ENCODE peak calls at places on chromosomes 5 and 9, in seven cellular contexts. D is lower lobe of right lung, O is cardiac muscle cell, B is GM12878, T is AG04450, H is endothelial cell of umbilical vein, Z is neuronal stem cell. Q is an unnamed sample.

GRCh38 chr5:142219146-142219545 is 105.7 kb downstream of the SPRY4 start:
- DNase-seq in D (no peak), O (no peak), B (no peak), T (no peak), H (no peak), Z (no peak), Q (no peak)

GRCh38 chr5:1118738-1119137 is 6.9 kb upstream of the SLC12A7 start:
- DNase-seq in D (no peak), O (peak), B (no peak), T (no peak), H (no peak), Z (no peak), Q (no peak)

GRCh38 chr5:162488077-162488476 is 420.5 kb downstream of the GABRG2 start:
- DNase-seq in D (no peak), O (no peak), B (no peak), T (no peak), H (no peak), Z (no peak), Q (no peak)

GRCh38 chr5:98158440-98158839 is 615.0 kb upstream of the RGMB start:
- DNase-seq in D (no peak), O (no peak), B (no peak), T (no peak), H (no peak), Z (no peak), Q (no peak)

GRCh38 chr5:123855630-123856029 is 343.7 kb downstream of the CSNK1G3 start:
- DNase-seq in D (no peak), O (no peak), B (no peak), T (no peak), H (no peak), Z (no peak), Q (no peak)

GRCh38 chr9:95425910-95426551 is 90.7 kb downstream of the PTCH1 start:
- DNase-seq in D (no peak), O (no peak), B (no peak), T (no peak), H (no peak), Z (no peak), Q (no peak)

GRCh38 chr5:178078197-178078995 is 34.9 kb upstream of the N4BP3 start:
- DNase-seq in D (no peak), O (peak), B (no peak), T (peak), H (no peak), Z (no peak), Q (no peak)

GRCh38 chr9:71793386-71794105 is 25.2 kb upstream of the CEMIP2 start:
- DNase-seq in D (no peak), O (peak), B (no peak), T (peak), H (no peak), Z (peak), Q (no peak)

GRCh38 chr5:72065751-72066255 is 41.5 kb upstream of the MAP1B start:
- DNase-seq in D (no peak), O (peak), B (no peak), T (no peak), H (no peak), Z (peak), Q (no peak)

GRCh38 chr9:82810902-82811301 is 252.0 kb downstream of the RASEF start:
- DNase-seq in D (no peak), O (peak), B (no peak), T (no peak), H (no peak), Z (no peak), Q (no peak)

GRCh38 chr9:97593960-97594359 is 39.2 kb downstream of the TSTD2 start:
- DNase-seq in D (no peak), O (peak), B (no peak), T (no peak), H (no peak), Z (no peak), Q (no peak)

GRCh38 chr5:93570294-93571110 is 10.5 kb downstream of the NR2F1-AS1 start:
- DNase-seq in D (no peak), O (peak), B (no peak), T (no peak), H (no peak), Z (no peak), Q (no peak)

GRCh38 chr9:111896942-111897830 is 572 bp downstream of the UGCG start:
- DNase-seq in D (peak), O (peak), B (no peak), T (no peak), H (peak), Z (no peak), Q (peak)

GRCh38 chr9:132154925-132155324 is 6.9 kb upstream of the NTNG2 start:
- DNase-seq in D (no peak), O (no peak), B (no peak), T (no peak), H (no peak), Z (no peak), Q (no peak)
- H3K27ac ChIP-seq in D (no peak), O (no peak), B (no peak), T (no peak), H (no peak), Z (no peak), Q (no peak)

DNA sequence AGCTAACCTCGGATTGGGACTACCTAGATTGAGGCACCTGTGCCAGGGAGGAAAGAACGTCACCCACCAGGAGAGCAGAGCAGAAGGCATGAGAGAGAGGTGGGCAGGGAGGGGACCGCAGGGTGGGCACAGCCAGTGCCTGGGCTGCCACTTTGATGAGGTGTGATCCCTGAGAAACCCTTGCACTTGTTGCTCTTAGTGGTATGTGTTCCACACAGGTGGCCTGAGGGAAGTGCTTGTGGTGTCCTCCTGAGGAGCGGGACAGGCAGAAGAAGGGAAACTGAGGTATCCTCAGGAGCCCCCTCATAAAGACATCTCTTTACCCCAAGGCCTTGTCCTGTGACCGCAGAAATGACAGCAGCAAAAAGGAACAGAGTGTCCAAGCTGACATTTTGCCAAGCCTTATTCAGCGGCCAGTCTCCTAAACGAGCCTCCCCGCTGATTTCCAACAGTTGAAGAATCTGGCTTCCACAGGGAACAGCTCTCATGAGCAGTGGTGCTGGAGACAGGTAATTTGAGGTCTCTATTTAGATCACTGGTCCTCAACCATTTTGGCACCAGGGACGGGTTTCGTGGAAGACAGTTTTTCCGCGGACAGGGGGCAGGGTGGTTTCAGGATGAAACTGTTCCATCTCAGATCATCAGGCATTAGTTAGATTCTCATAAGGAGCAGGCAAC is 82.4 kb downstream of the FOXD1 start:
- DNase-seq in D (no peak), O (no peak), B (no peak), T (no peak), H (no peak), Z (no peak), Q (no peak)
- H3K27ac ChIP-seq in D (no peak), O (no peak), B (no peak), T (peak), H (peak), Z (no peak), Q (no peak)

DNA sequence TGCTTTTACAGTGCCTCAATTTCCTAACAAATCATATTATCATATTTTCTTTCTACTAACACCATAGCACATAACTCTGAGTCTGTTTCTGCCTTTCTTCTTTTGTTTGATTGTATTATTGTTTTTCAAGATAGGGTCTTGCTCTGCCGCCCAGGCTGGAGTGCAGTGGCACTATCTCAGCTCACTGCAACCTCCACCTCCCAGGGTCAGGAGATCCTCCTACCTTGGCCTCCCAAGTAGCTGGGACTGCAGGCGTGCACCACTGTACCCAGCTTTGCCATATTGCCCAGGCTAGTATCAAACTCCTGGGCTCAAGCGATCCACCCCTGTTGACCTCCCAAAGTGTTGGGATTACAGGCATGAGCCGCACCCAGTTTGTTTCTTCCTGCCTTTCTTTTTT is 18.7 kb downstream of the PAIP2 start:
- DNase-seq in D (no peak), O (no peak), B (no peak), T (no peak), H (no peak), Z (no peak), Q (no peak)
- H3K27ac ChIP-seq in D (no peak), O (no peak), B (no peak), T (no peak), H (no peak), Z (no peak), Q (no peak)

GRCh38 chr5:9318031-9318430 is 227.8 kb downstream of the SEMA5A start:
- DNase-seq in D (no peak), O (no peak), B (no peak), T (no peak), H (no peak), Z (no peak), Q (no peak)
- H3K27ac ChIP-seq in D (no peak), O (no peak), B (no peak), T (no peak), H (no peak), Z (no peak), Q (no peak)

GRCh38 chr5:5430136-5430535 is 7.7 kb downstream of the ICE1 start:
- DNase-seq in D (no peak), O (no peak), B (no peak), T (no peak), H (no peak), Z (no peak), Q (no peak)
- H3K27ac ChIP-seq in D (no peak), O (no peak), B (no peak), T (no peak), H (no peak), Z (no peak), Q (no peak)

GRCh38 chr5:173045481-173045880 is 10.7 kb upstream of the CREBRF start:
- DNase-seq in D (no peak), O (no peak), B (no peak), T (no peak), H (no peak), Z (no peak), Q (no peak)
- H3K27ac ChIP-seq in D (no peak), O (no peak), B (no peak), T (no peak), H (no peak), Z (no peak), Q (no peak)

GRCh38 chr9:69476016-69476415 is 151.0 kb downstream of the ENTREP1 start:
- DNase-seq in D (no peak), O (no peak), B (no peak), T (no peak), H (no peak), Z (no peak), Q (no peak)
- H3K27ac ChIP-seq in D (no peak), O (peak), B (no peak), T (no peak), H (no peak), Z (no peak), Q (no peak)

Q was measured in substantia nigra.